ENCODE peak calls at places on chromosomes 12 and 14, in eight cellular contexts. One of them, this sample, is unnamed. For H3K27me3 and H3K9me3, the result is how much of the 10 kb centered on the place peaks cover.

GRCh38 chr12:13103391-13104033 is at the start of gene GSG1:
- DNase-seq in IMR-90: peak
- DNase-seq in stomach: no peak
- DNase-seq in gastrocnemius medialis: no peak
- DNase-seq in upper lobe of left lung: no peak
- DNase-seq in HCT116: no peak
- DNase-seq in K562: no peak
- DNase-seq in ovary: no peak
- DNase-seq in this sample: no peak

GRCh38 chr14:67996235-67996634 is 176.7 kb downstream of the RAD51B start:
- DNase-seq in IMR-90: no peak
- DNase-seq in stomach: no peak
- DNase-seq in gastrocnemius medialis: no peak
- DNase-seq in upper lobe of left lung: no peak
- DNase-seq in HCT116: no peak
- DNase-seq in K562: no peak
- DNase-seq in ovary: no peak
- DNase-seq in this sample: no peak

GRCh38 chr14:68926236-68926635 is 52.9 kb downstream of the ACTN1 start:
- DNase-seq in IMR-90: no peak
- DNase-seq in stomach: no peak
- DNase-seq in gastrocnemius medialis: no peak
- DNase-seq in upper lobe of left lung: no peak
- DNase-seq in HCT116: no peak
- DNase-seq in K562: no peak
- DNase-seq in ovary: no peak
- DNase-seq in this sample: no peak

GRCh38 chr12:39427360-39427808 is 15.5 kb downstream of the KIF21A start:
- DNase-seq in IMR-90: no peak
- DNase-seq in stomach: no peak
- DNase-seq in gastrocnemius medialis: no peak
- DNase-seq in upper lobe of left lung: no peak
- DNase-seq in HCT116: no peak
- DNase-seq in K562: no peak
- DNase-seq in ovary: no peak
- DNase-seq in this sample: no peak

GRCh38 chr12:115402443-115403170 is 718.6 kb upstream of the TBX3 start:
- DNase-seq in IMR-90: peak
- DNase-seq in stomach: no peak
- DNase-seq in gastrocnemius medialis: no peak
- DNase-seq in upper lobe of left lung: no peak
- DNase-seq in HCT116: no peak
- DNase-seq in K562: no peak
- DNase-seq in ovary: no peak
- DNase-seq in this sample: no peak

GRCh38 chr14:89701079-89702043 is 253.2 kb downstream of the EFCAB11 start:
- DNase-seq in IMR-90: peak
- DNase-seq in stomach: peak
- DNase-seq in gastrocnemius medialis: peak
- DNase-seq in upper lobe of left lung: peak
- DNase-seq in HCT116: peak
- DNase-seq in K562: peak
- DNase-seq in ovary: peak
- DNase-seq in this sample: peak

GRCh38 chr14:102796661-102797190 is 19.5 kb downstream of the TRAF3 start:
- DNase-seq in IMR-90: no peak
- DNase-seq in stomach: no peak
- DNase-seq in gastrocnemius medialis: no peak
- DNase-seq in upper lobe of left lung: no peak
- DNase-seq in HCT116: no peak
- DNase-seq in K562: no peak
- DNase-seq in ovary: no peak
- DNase-seq in this sample: no peak

GRCh38 chr12:14366211-14366762 is 805 bp downstream of the ATF7IP start:
- DNase-seq in IMR-90: peak
- DNase-seq in stomach: no peak
- DNase-seq in gastrocnemius medialis: no peak
- DNase-seq in upper lobe of left lung: no peak
- DNase-seq in HCT116: no peak
- DNase-seq in K562: peak
- DNase-seq in ovary: no peak
- DNase-seq in this sample: no peak

DNA sequence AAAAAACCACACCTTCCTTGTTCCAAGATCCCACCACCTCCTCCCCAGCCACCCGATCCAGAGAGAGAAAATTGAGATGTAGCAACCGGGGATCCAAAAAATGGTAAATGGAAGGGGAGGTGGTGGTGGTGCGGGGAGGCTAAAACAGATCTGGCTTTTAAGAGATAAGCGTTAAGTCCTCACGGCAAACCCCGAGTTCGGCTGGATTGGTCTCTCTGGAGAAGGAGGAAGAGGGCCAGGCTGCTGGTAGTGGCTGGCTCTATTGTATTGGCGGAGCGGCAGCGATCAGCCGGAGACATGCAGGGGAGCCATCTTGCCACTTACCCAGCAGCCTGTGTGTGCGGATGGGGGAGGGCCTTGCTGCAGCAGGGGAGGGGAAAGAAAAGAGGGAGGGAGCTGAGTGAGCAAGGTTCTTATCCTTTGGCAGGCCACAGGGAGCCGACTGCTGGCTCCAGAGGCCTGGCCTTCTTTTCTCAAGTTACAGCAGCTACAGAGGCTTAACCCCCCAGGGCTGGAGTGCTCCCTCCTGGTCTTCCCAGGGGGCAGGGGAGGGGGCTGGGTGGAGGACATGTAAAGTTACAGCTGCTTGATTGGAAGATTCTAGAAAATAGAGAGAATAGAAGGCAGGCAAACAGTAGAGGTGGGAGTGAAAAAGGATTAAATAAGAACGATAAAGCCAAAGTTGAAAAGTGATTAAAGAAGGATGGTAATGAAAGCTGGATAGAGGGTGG is 14.1 kb upstream of the CDH24 start:
- DNase-seq in IMR-90: peak
- DNase-seq in stomach: peak
- DNase-seq in gastrocnemius medialis: peak
- DNase-seq in upper lobe of left lung: peak
- DNase-seq in HCT116: no peak
- DNase-seq in K562: peak
- DNase-seq in ovary: peak
- DNase-seq in this sample: peak
- TF ChIP-seq POLR2A in IMR-90: peak
- TF ChIP-seq POLR2A in stomach: no peak
- TF ChIP-seq POLR2A in gastrocnemius medialis: peak
- TF ChIP-seq POLR2A in upper lobe of left lung: no peak
- TF ChIP-seq POLR2A in HCT116: peak
- TF ChIP-seq POLR2A in K562: peak
- TF ChIP-seq POLR2A in ovary: no peak
- TF ChIP-seq POLR2A in this sample: peak

GRCh38 chr12:113960030-113960429 is 6.1 kb downstream of the RBM19 start:
- DNase-seq in IMR-90: no peak
- DNase-seq in stomach: no peak
- DNase-seq in gastrocnemius medialis: no peak
- DNase-seq in upper lobe of left lung: no peak
- DNase-seq in HCT116: no peak
- DNase-seq in K562: no peak
- DNase-seq in ovary: no peak
- DNase-seq in this sample: no peak
- H3K27me3 ChIP-seq in IMR-90: under half
- H3K27me3 ChIP-seq in stomach: under half
- H3K27me3 ChIP-seq in gastrocnemius medialis: under half
- H3K27me3 ChIP-seq in upper lobe of left lung: under half
- H3K27me3 ChIP-seq in HCT116: under half
- H3K27me3 ChIP-seq in K562: under half
- H3K27me3 ChIP-seq in ovary: under half
- H3K27me3 ChIP-seq in this sample: under half

DNA sequence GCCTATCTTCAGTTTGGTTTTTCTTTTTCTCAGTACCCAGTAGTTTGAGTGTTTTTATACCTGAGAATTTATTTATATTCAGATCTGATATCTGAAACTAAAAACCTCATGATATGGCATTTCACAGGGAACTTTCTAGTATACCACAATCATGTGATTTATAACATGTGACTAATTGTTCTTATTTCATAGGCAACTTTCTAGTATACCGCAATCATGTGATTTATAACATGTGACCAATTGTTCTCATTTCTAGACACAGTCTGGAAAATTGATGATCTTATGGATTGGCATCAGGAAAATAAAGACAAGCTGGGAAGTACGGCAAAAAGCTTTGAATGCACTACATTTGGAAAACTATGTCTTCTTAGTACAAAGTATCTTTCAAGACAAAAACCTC is 20.6 kb downstream of the ZNF268 start:
- DNase-seq in IMR-90: no peak
- DNase-seq in stomach: no peak
- DNase-seq in gastrocnemius medialis: no peak
- DNase-seq in upper lobe of left lung: no peak
- DNase-seq in HCT116: no peak
- DNase-seq in K562: no peak
- DNase-seq in ovary: no peak
- DNase-seq in this sample: no peak
- H3K9me3 ChIP-seq in IMR-90: under half
- H3K9me3 ChIP-seq in stomach: half or more
- H3K9me3 ChIP-seq in gastrocnemius medialis: half or more
- H3K9me3 ChIP-seq in upper lobe of left lung: half or more
- H3K9me3 ChIP-seq in HCT116: half or more
- H3K9me3 ChIP-seq in K562: under half
- H3K9me3 ChIP-seq in ovary: under half
- H3K9me3 ChIP-seq in this sample: under half

GRCh38 chr14:92040431-92041040 is 677 bp upstream of the TRIP11 start:
- DNase-seq in IMR-90: peak
- DNase-seq in stomach: peak
- DNase-seq in gastrocnemius medialis: no peak
- DNase-seq in upper lobe of left lung: peak
- DNase-seq in HCT116: peak
- DNase-seq in K562: peak
- DNase-seq in ovary: no peak
- DNase-seq in this sample: no peak

GRCh38 chr14:92039720-92040430 is at the start of gene TRIP11:
- DNase-seq in IMR-90: peak
- DNase-seq in stomach: peak
- DNase-seq in gastrocnemius medialis: peak
- DNase-seq in upper lobe of left lung: peak
- DNase-seq in HCT116: peak
- DNase-seq in K562: peak
- DNase-seq in ovary: peak
- DNase-seq in this sample: peak

GRCh38 chr14:92041203-92041602 is 1.3 kb upstream of the TRIP11 start:
- DNase-seq in IMR-90: no peak
- DNase-seq in stomach: no peak
- DNase-seq in gastrocnemius medialis: no peak
- DNase-seq in upper lobe of left lung: no peak
- DNase-seq in HCT116: no peak
- DNase-seq in K562: no peak
- DNase-seq in ovary: no peak
- DNase-seq in this sample: no peak

GRCh38 chr14:92037989-92038388 is 1.9 kb downstream of the TRIP11 start:
- DNase-seq in IMR-90: peak
- DNase-seq in stomach: no peak
- DNase-seq in gastrocnemius medialis: no peak
- DNase-seq in upper lobe of left lung: no peak
- DNase-seq in HCT116: no peak
- DNase-seq in K562: peak
- DNase-seq in ovary: no peak
- DNase-seq in this sample: no peak

DNA sequence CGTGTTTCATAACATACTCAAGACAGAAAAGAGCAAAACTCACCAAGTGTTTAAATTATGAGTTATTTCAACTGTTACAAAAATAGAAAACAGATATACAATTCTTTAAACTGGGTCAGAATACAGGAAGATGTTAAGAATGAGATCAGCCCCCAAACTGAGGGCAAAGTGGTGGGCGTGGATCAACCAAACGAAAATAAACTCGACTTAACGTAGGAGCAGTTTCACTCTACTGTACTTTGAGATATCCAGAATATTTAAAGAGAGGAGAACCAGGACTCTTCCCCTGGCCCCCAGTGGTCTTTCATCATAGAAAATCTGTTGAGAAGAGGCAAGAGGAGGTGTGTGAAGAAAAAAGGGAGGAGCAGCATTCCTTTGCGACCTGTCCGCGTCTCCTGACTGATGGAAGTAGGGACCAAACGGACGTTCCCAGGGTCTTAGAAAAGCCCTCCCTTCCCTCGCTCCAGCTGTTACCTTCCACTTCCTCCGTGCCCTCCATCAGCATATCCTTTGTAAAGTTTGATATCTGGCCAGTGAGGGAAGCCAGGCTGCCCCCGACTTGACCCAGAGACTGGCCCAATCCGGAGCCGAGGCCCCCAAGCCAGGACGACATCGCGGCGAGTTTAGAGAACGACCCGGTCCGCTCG is 663 bp downstream of the TRIP11 start:
- DNase-seq in IMR-90: peak
- DNase-seq in stomach: no peak
- DNase-seq in gastrocnemius medialis: no peak
- DNase-seq in upper lobe of left lung: peak
- DNase-seq in HCT116: peak
- DNase-seq in K562: peak
- DNase-seq in ovary: no peak
- DNase-seq in this sample: peak
- TF ChIP-seq POLR2A in IMR-90: no peak
- TF ChIP-seq POLR2A in stomach: no peak
- TF ChIP-seq POLR2A in gastrocnemius medialis: no peak
- TF ChIP-seq POLR2A in upper lobe of left lung: no peak
- TF ChIP-seq POLR2A in HCT116: no peak
- TF ChIP-seq POLR2A in K562: no peak
- TF ChIP-seq POLR2A in ovary: no peak
- TF ChIP-seq POLR2A in this sample: no peak

GRCh38 chr12:57734586-57734985 is 4.0 kb downstream of the AGAP2 start:
- DNase-seq in IMR-90: no peak
- DNase-seq in stomach: no peak
- DNase-seq in gastrocnemius medialis: no peak
- DNase-seq in upper lobe of left lung: no peak
- DNase-seq in HCT116: no peak
- DNase-seq in K562: no peak
- DNase-seq in ovary: no peak
- DNase-seq in this sample: no peak
- H3K27me3 ChIP-seq in IMR-90: half or more
- H3K27me3 ChIP-seq in stomach: half or more
- H3K27me3 ChIP-seq in gastrocnemius medialis: under half
- H3K27me3 ChIP-seq in upper lobe of left lung: under half
- H3K27me3 ChIP-seq in HCT116: under half
- H3K27me3 ChIP-seq in K562: under half
- H3K27me3 ChIP-seq in ovary: under half
- H3K27me3 ChIP-seq in this sample: under half

DNA sequence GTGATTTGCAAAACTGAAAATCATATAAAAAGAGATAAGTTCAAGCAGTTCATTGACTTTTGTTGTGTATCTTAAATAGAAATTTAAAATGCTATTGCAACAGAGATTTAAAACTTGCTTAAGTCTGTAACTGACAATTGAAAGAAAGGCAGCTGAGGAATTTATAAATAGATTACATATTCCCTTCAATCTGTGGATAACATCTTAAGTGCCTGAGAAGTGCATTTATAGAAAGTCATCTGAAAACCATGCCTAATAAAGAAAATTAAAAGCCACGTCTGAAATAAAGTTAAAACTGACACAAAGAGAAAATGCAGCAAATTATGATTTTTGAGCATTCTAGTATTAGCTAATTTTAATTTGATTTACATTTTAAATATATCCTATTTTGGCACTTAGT is 479.8 kb downstream of the MDGA2 start:
- DNase-seq in IMR-90: no peak
- DNase-seq in stomach: no peak
- DNase-seq in gastrocnemius medialis: no peak
- DNase-seq in upper lobe of left lung: no peak
- DNase-seq in HCT116: no peak
- DNase-seq in K562: no peak
- DNase-seq in ovary: no peak
- DNase-seq in this sample: no peak
- H3K9me3 ChIP-seq in IMR-90: under half
- H3K9me3 ChIP-seq in stomach: under half
- H3K9me3 ChIP-seq in gastrocnemius medialis: under half
- H3K9me3 ChIP-seq in upper lobe of left lung: under half
- H3K9me3 ChIP-seq in HCT116: under half
- H3K9me3 ChIP-seq in K562: under half
- H3K9me3 ChIP-seq in ovary: under half
- H3K9me3 ChIP-seq in this sample: under half

GRCh38 chr14:22650960-22651521 is 6.9 kb upstream of the OR6J1 start:
- DNase-seq in IMR-90: no peak
- DNase-seq in stomach: no peak
- DNase-seq in gastrocnemius medialis: no peak
- DNase-seq in upper lobe of left lung: no peak
- DNase-seq in HCT116: peak
- DNase-seq in K562: peak
- DNase-seq in ovary: no peak
- DNase-seq in this sample: no peak
- TF ChIP-seq POLR2A in IMR-90: no peak
- TF ChIP-seq POLR2A in stomach: no peak
- TF ChIP-seq POLR2A in gastrocnemius medialis: no peak
- TF ChIP-seq POLR2A in upper lobe of left lung: no peak
- TF ChIP-seq POLR2A in HCT116: peak
- TF ChIP-seq POLR2A in K562: peak
- TF ChIP-seq POLR2A in ovary: no peak
- TF ChIP-seq POLR2A in this sample: no peak

This sample was measured in right lobe of liver.